ENCODE peak calls at places on chromosome 13, in eight cellular contexts. T is Calu3; G is stimulated activated CD8-positive, alpha-beta memory T cell treated with anti-CD3 and anti-CD28 coated beads, Interleukin-2, amount 100 ng/mL, for 48 hours; I is endothelial cell; C is NB4; B is NCI-H510A; L is heart left ventricle; W is HTR-8/SVneo. H is an unnamed sample.

GRCh38 chr13:60838581-60838980 is 441.6 kb downstream of the TDRD3 start:
- DNase-seq in T (no peak), G (no peak), I (no peak), C (peak; percentile 92), B (no peak), L (no peak), W (no peak), H (no peak)

GRCh38 chr13:78098249-78098648 is 179.6 kb upstream of the EDNRB start:
- DNase-seq in T (no peak), G (no peak), I (no peak), C (no peak), B (no peak), L (no peak), W (no peak), H (no peak)

GRCh38 chr13:112740502-112741131 is 50.8 kb downstream of the ATP11A start:
- DNase-seq in T (no peak), G (no peak), I (no peak), C (peak; percentile 50), B (no peak), L (peak; percentile 87), W (peak; percentile 41), H (peak; percentile 91)

GRCh38 chr13:113935523-113935922 is 38.4 kb downstream of the C13orf46 start:
- DNase-seq in T (no peak), G (no peak), I (no peak), C (no peak), B (no peak), L (no peak), W (no peak), H (no peak)

GRCh38 chr13:51243227-51243626 is 21.0 kb downstream of the FAM124A start:
- DNase-seq in T (no peak), G (no peak), I (no peak), C (no peak), B (no peak), L (no peak), W (no peak), H (no peak)

GRCh38 chr13:41916173-41916954 is 44.5 kb downstream of the VWA8 start:
- DNase-seq in T (no peak), G (no peak), I (no peak), C (peak; percentile 81), B (no peak), L (no peak), W (peak; percentile 31), H (no peak)

GRCh38 chr13:24217601-24218281 is 57.2 kb downstream of the SPATA13 start:
- DNase-seq in T (peak; percentile 37), G (no peak), I (no peak), C (peak; percentile 73), B (peak; percentile 28), L (no peak), W (no peak), H (no peak)

GRCh38 chr13:110193491-110193890 is 113.5 kb downstream of the COL4A1 start:
- DNase-seq in T (no peak), G (no peak), I (no peak), C (no peak), B (no peak), L (no peak), W (no peak), H (no peak)

GRCh38 chr13:33285420-33286124 is at the start of gene STARD13:
- DNase-seq in T (peak; percentile 88), G (no peak), I (peak; percentile 83), C (peak; percentile 9), B (no peak), L (peak; percentile 95), W (peak; percentile 76), H (peak; percentile 98)

GRCh38 chr13:29282096-29282495 is 313.4 kb downstream of the SLC7A1 start:
- DNase-seq in T (no peak), G (no peak), I (no peak), C (no peak), B (no peak), L (no peak), W (no peak), H (no peak)

GRCh38 chr13:44368062-44368591 is 5.5 kb upstream of the SERP2 start:
- DNase-seq in T (no peak), G (no peak), I (no peak), C (no peak), B (no peak), L (no peak), W (no peak), H (peak; percentile 86)

GRCh38 chr13:79522583-79522982 is 41.6 kb downstream of the NDFIP2 start:
- DNase-seq in T (no peak), G (no peak), I (no peak), C (peak; percentile 59), B (no peak), L (no peak), W (no peak), H (no peak)

GRCh38 chr13:113607477-113608245 is 23.1 kb downstream of the TFDP1 start:
- DNase-seq in T (no peak), G (no peak), I (no peak), C (no peak), B (no peak), L (no peak), W (no peak), H (peak; percentile 13)

GRCh38 chr13:77062097-77062496 is 35.1 kb upstream of the FBXL3 start:
- DNase-seq in T (no peak), G (no peak), I (no peak), C (no peak), B (no peak), L (no peak), W (no peak), H (no peak)

GRCh38 chr13:97067342-97067895 is 73.1 kb upstream of the OXGR1 start:
- DNase-seq in T (no peak), G (no peak), I (no peak), C (no peak), B (no peak), L (no peak), W (no peak), H (no peak)

GRCh38 chr13:110277357-110277950 is 29.5 kb downstream of the COL4A1 start:
- DNase-seq in T (no peak), G (no peak), I (no peak), C (no peak), B (no peak), L (peak; percentile 1), W (no peak), H (peak; percentile 44)

GRCh38 chr13:31951215-31951678 is 80.3 kb upstream of the FRY start:
- DNase-seq in T (peak; percentile 35), G (no peak), I (no peak), C (peak; percentile 94), B (no peak), L (peak; percentile 49), W (no peak), H (peak; percentile 63)

GRCh38 chr13:35927554-35927953 is 203.6 kb downstream of the DCLK1 start:
- DNase-seq in T (no peak), G (no peak), I (no peak), C (peak; percentile 4), B (no peak), L (no peak), W (peak; percentile 11), H (peak; percentile 2)

GRCh38 chr13:60617863-60618733 is 221.1 kb downstream of the TDRD3 start:
- DNase-seq in T (no peak), G (no peak), I (peak; percentile 14), C (peak; percentile 20), B (no peak), L (no peak), W (no peak), H (no peak)

GRCh38 chr13:102392810-102393209 is 9.0 kb downstream of the FGF14 start:
- DNase-seq in T (no peak), G (no peak), I (no peak), C (no peak), B (no peak), L (no peak), W (no peak), H (no peak)

GRCh38 chr13:108218044-108218974 is at the start of gene ABHD13:
- DNase-seq in T (peak; percentile 80), G (peak; percentile 82), I (peak; percentile 94), C (peak; percentile 96), B (peak; percentile 87), L (peak; percentile 92), W (peak; percentile 73), H (peak; percentile 94)

GRCh38 chr13:73578251-73578875 is 519.6 kb downstream of the KLF5 start:
- DNase-seq in T (no peak), G (no peak), I (no peak), C (no peak), B (no peak), L (no peak), W (no peak), H (no peak)

GRCh38 chr13:39196957-39197644 is 158.8 kb downstream of the NHLRC3 start:
- DNase-seq in T (no peak), G (no peak), I (no peak), C (peak; percentile 5), B (no peak), L (no peak), W (no peak), H (no peak)

GRCh38 chr13:112686364-112686763 is 3.5 kb upstream of the ATP11A start:
- DNase-seq in T (no peak), G (no peak), I (no peak), C (no peak), B (no peak), L (no peak), W (no peak), H (no peak)

GRCh38 chr13:106916329-106916728 is 348.4 kb upstream of the ARGLU1 start:
- DNase-seq in T (no peak), G (no peak), I (no peak), C (no peak), B (no peak), L (no peak), W (no peak), H (no peak)

GRCh38 chr13:30376426-30377311 is 45.6 kb upstream of the UBE2L5 start:
- DNase-seq in T (peak; percentile 25), G (peak; percentile 39), I (no peak), C (peak; percentile 86), B (peak; percentile 32), L (no peak), W (no peak), H (no peak)

GRCh38 chr13:54433511-54434206 is 1405.0 kb downstream of the OLFM4 start:
- DNase-seq in T (no peak), G (no peak), I (no peak), C (no peak), B (peak; percentile 36), L (no peak), W (no peak), H (no peak)

GRCh38 chr13:78020861-78021260 is 102.2 kb upstream of the EDNRB start:
- DNase-seq in T (no peak), G (no peak), I (no peak), C (no peak), B (no peak), L (no peak), W (no peak), H (no peak)

H was measured in trophoblast cell.